ENCODE peak calls at places on chromosomes 6 and 20, in ten cellular contexts. M, Q, A, X, K, G, Y, R, H and B are unnamed samples.

GRCh38 chr20:4091332-4092135 is 76.2 kb upstream of the RNF24 start:
- DNase-seq in M (peak; percentile 81), Q (no peak), A (peak; percentile 86), X (peak; percentile 64), K (peak; percentile 74), G (no peak), Y (peak; percentile 90), R (peak; percentile 89), H (peak; percentile 72), B (no peak)

GRCh38 chr20:40628877-40629276 is 60.2 kb downstream of the MAFB start:
- DNase-seq in M (no peak), Q (no peak), A (peak; percentile 22), X (no peak), K (no peak), G (no peak), Y (no peak), R (no peak), H (no peak), B (no peak)

GRCh38 chr20:48051810-48052491 is 266.7 kb upstream of the SULF2 start:
- DNase-seq in M (no peak), Q (no peak), A (peak; percentile 67), X (no peak), K (no peak), G (no peak), Y (peak; percentile 90), R (no peak), H (no peak), B (peak; percentile 81)

GRCh38 chr6:26296857-26297648 is 67.9 kb upstream of the BTN3A2 start:
- DNase-seq in M (no peak), Q (no peak), A (peak; percentile 37), X (no peak), K (no peak), G (no peak), Y (peak; percentile 39), R (no peak), H (peak; percentile 59), B (peak; percentile 42)

GRCh38 chr6:39018103-39018502 is 30.5 kb upstream of the GLP1R start:
- DNase-seq in M (no peak), Q (no peak), A (no peak), X (no peak), K (no peak), G (no peak), Y (no peak), R (no peak), H (no peak), B (no peak)

GRCh38 chr6:160510199-160510598 is 153.9 kb downstream of the LPA start:
- DNase-seq in M (no peak), Q (no peak), A (peak; percentile 25), X (no peak), K (no peak), G (no peak), Y (peak; percentile 83), R (no peak), H (no peak), B (no peak)

GRCh38 chr6:2132416-2132815 is 113.0 kb downstream of the GMDS start:
- DNase-seq in M (no peak), Q (no peak), A (no peak), X (no peak), K (no peak), G (no peak), Y (peak; percentile 36), R (no peak), H (no peak), B (peak; percentile 16)

GRCh38 chr6:157392927-157393666 is 12.1 kb downstream of the ZDHHC14 start:
- DNase-seq in M (no peak), Q (no peak), A (no peak), X (no peak), K (peak; percentile 73), G (no peak), Y (peak; percentile 73), R (no peak), H (no peak), B (peak; percentile 56)

GRCh38 chr20:10580700-10581099 is 93.1 kb downstream of the JAG1 start:
- DNase-seq in M (no peak), Q (no peak), A (no peak), X (no peak), K (no peak), G (no peak), Y (no peak), R (no peak), H (no peak), B (no peak)

GRCh38 chr6:51098801-51099200 is 280.1 kb downstream of the TFAP2B start:
- DNase-seq in M (no peak), Q (no peak), A (no peak), X (no peak), K (no peak), G (no peak), Y (no peak), R (no peak), H (no peak), B (peak; percentile 12)

DNA sequence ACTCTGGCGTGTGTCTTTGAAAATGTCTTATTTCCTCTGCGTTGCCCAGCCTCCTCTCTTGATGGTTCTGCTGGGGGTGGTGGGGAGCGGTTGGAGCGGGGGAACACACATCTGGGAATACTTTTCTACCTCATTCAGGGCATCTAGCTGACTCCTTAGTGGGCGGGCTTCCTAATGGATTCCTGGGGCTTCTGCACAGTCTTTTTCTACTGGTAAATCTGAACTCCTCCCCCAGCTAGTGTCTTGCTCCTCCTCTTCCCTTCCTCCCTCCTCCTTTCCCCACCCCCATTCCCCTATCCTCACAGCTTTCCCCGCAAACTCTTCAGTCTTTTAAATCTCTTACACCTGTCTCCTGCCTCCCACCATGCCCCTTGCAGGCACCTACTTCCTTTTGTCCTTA is 74.4 kb downstream of the PRL start:
- DNase-seq in M (no peak), Q (no peak), A (no peak), X (no peak), K (no peak), G (no peak), Y (no peak), R (no peak), H (no peak), B (no peak)
- H3K4me3 ChIP-seq in M (no peak overlapping the region), Q (no peak overlapping the region), A (no peak overlapping the region), X (no peak overlapping the region), K (no peak overlapping the region), G (no peak overlapping the region), Y (no peak overlapping the region), R (no peak overlapping the region), H (no peak overlapping the region), B (no peak overlapping the region)

GRCh38 chr6:117906905-117907599 is at the start of gene SLC35F1:
- DNase-seq in M (no peak), Q (no peak), A (peak; percentile 27), X (peak; percentile 41), K (no peak), G (no peak), Y (peak; percentile 36), R (peak; percentile 78), H (peak; percentile 58), B (no peak)
- TF ChIP-seq CTCF in M (no peak), Q (no peak), A (peak; percentile 55), X (no peak), K (no peak), G (no peak), Y (no peak), R (no peak), H (peak; percentile 39), B (peak; percentile 57)

GRCh38 chr20:55160996-55161395 is 685.6 kb downstream of the DOK5 start:
- DNase-seq in M (no peak), Q (no peak), A (peak; percentile 85), X (no peak), K (no peak), G (no peak), Y (peak; percentile 99), R (no peak), H (no peak), B (no peak)
- H3K4me3 ChIP-seq in M (no peak overlapping the region), Q (no peak overlapping the region), A (no peak overlapping the region), X (no peak overlapping the region), K (no peak overlapping the region), G (no peak overlapping the region), Y (no peak overlapping the region), R (no peak overlapping the region), H (no peak overlapping the region), B (no peak overlapping the region)

GRCh38 chr6:11689847-11690246 is 88.8 kb downstream of the ADTRP start:
- DNase-seq in M (no peak), Q (no peak), A (no peak), X (no peak), K (no peak), G (no peak), Y (no peak), R (no peak), H (no peak), B (no peak)
- TF ChIP-seq CTCF in M (no peak), Q (no peak), A (no peak), X (no peak), K (no peak), G (no peak), Y (no peak), R (no peak), H (no peak), B (no peak)

GRCh38 chr6:129673758-129674157 is 36.2 kb downstream of the ARHGAP18 start:
- DNase-seq in M (no peak), Q (no peak), A (no peak), X (no peak), K (no peak), G (no peak), Y (no peak), R (no peak), H (no peak), B (no peak)
- H3K4me3 ChIP-seq in M (no peak overlapping the region), Q (no peak overlapping the region), A (no peak overlapping the region), X (no peak overlapping the region), K (no peak overlapping the region), G (no peak overlapping the region), Y (no peak overlapping the region), R (no peak overlapping the region), H (no peak overlapping the region), B (no peak overlapping the region)